ENCODE peak calls at places on chromosomes 2 and 18, in five cellular contexts. L, W, F, C and T are unnamed samples. For H3K4me1, the result is how much of the 10 kb centered on the place peaks cover.

GRCh38 chr2:178279142-178279541 is 84.8 kb downstream of the OSBPL6 start:
- DNase-seq in C (no peak), F (no peak), L (peak), W (no peak), T (peak)

GRCh38 chr2:85437488-85438290 is 19.2 kb downstream of the SH2D6 start:
- DNase-seq in C (no peak), W (peak), F (no peak), L (peak), T (peak)

GRCh38 chr2:58928942-58929341 is 687.8 kb upstream of the FANCL start:
- DNase-seq in F (no peak), C (no peak), W (no peak), L (no peak), T (no peak)

GRCh38 chr2:70141754-70142589 is 48.8 kb downstream of the C2orf42 start:
- DNase-seq in C (no peak), W (no peak), L (peak), F (peak), T (no peak)

GRCh38 chr2:215738360-215738759 is 275.0 kb downstream of the MREG start:
- DNase-seq in L (no peak), W (no peak), F (no peak), C (no peak), T (no peak)

GRCh38 chr2:240373289-240373885 is 62.1 kb upstream of the GPC1 start:
- DNase-seq in F (no peak), C (no peak), L (no peak), W (no peak), T (no peak)

GRCh38 chr18:29078272-29078671 is 901.3 kb upstream of the CDH2 start:
- DNase-seq in F (no peak), C (no peak), W (no peak), L (no peak), T (no peak)

GRCh38 chr18:74289137-74289536 is 2.6 kb downstream of the CYB5A start:
- DNase-seq in C (no peak), L (peak), F (no peak), W (no peak), T (no peak)

GRCh38 chr18:63844254-63844653 is 43.3 kb upstream of the SERPINB2 start:
- DNase-seq in W (no peak), L (peak), F (no peak), C (no peak), T (peak)

GRCh38 chr2:98607104-98607503 is 1.2 kb downstream of the COA5 start:
- DNase-seq in W (no peak), L (no peak), C (no peak), F (no peak), T (no peak)
- H3K27ac ChIP-seq in W (no peak), L (no peak), C (peak), F (peak), T (no peak)

DNA sequence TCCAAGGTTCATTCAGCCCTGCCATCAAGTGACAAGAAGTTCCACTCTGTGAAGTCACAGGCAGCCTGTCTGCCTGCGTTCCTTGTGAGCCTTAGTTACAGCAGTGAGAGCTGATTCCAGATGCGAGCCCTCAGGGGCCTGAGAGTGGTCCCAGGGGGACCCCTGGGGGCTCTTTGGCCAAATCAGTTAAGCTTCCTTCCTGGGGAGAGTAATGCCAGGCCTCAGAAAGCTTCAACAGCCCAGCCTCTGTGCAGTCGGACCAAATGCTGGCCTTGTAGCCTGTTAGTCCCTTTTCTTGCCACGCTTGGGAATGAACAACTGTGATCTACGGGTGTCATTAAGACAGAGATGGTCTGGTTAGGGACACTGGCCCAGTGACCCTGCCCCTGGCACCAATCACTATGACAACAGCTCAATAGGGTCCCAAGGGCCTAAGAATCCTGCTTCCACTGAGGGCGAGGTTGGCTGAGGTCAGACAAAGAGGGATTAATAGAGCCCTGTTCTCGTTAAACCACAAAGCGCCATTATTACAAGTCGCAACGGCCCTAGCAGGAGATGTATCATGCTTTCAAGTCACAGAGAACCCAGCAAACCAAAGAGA is 50.9 kb downstream of the HS1BP3 start:
- DNase-seq in W (no peak), C (no peak), L (no peak), F (no peak), T (no peak)
- H3K4me1 ChIP-seq in W (under half), C (under half), L (under half), F (half or more), T (under half)

GRCh38 chr18:35038029-35038428 is 3.2 kb upstream of the MAPRE2 start:
- DNase-seq in L (no peak), C (no peak), W (no peak), F (no peak), T (no peak)
- H3K27ac ChIP-seq in L (no peak), C (no peak), W (no peak), F (no peak), T (no peak)

GRCh38 chr2:26494891-26495290 is 17.0 kb upstream of the OTOF start:
- DNase-seq in L (no peak), F (no peak), W (no peak), C (no peak), T (no peak)
- H3K4me1 ChIP-seq in L (under half), F (under half), W (under half), C (under half), T (under half)

GRCh38 chr2:24191156-24191555 is 16.3 kb downstream of the FAM228A start:
- DNase-seq in W (no peak), C (no peak), F (no peak), L (no peak), T (no peak)
- H3K27ac ChIP-seq in W (no peak), C (no peak), F (no peak), L (no peak), T (no peak)

GRCh38 chr2:157891630-157892016 is 15.5 kb upstream of the ACVR1 start:
- DNase-seq in C (no peak), L (no peak), W (no peak), F (no peak), T (no peak)
- H3K4me1 ChIP-seq in C (under half), L (under half), W (under half), F (under half), T (under half)

GRCh38 chr2:159226059-159226461 is 60.4 kb downstream of the WDSUB1 start:
- DNase-seq in F (peak), C (no peak), W (peak), L (peak), T (peak)

GRCh38 chr2:159225025-159226016 is 61.2 kb downstream of the WDSUB1 start:
- DNase-seq in W (no peak), C (no peak), F (no peak), L (no peak), T (no peak)

GRCh38 chr2:159227467-159227866 is 59.0 kb downstream of the WDSUB1 start:
- DNase-seq in L (peak), F (no peak), C (no peak), W (no peak), T (no peak)

GRCh38 chr2:159226608-159227007 is 59.9 kb downstream of the WDSUB1 start:
- DNase-seq in C (no peak), F (no peak), L (no peak), W (no peak), T (no peak)

GRCh38 chr2:159224061-159224813 is 62.3 kb downstream of the WDSUB1 start:
- DNase-seq in W (no peak), F (no peak), C (no peak), L (no peak), T (no peak)
- H3K27ac ChIP-seq in W (no peak), F (no peak), C (no peak), L (no peak), T (no peak)